ENCODE peak calls at places on chromosomes 5 and 9, in six cellular contexts. S is heart left ventricle, G is prostate gland, N is ovary, A is A549, O is esophagus squamous epithelium. Q is an unnamed sample.

GRCh38 chr9:18805386-18805785 is 227.6 kb downstream of the SAXO1 start:
- DNase-seq in O (no peak), S (no peak), A (no peak), G (no peak), N (no peak), Q (no peak)

GRCh38 chr5:40333459-40334241 is 346.1 kb upstream of the PTGER4 start:
- DNase-seq in O (no peak), A (peak; percentile 19), N (no peak), G (no peak), S (no peak), Q (no peak)

GRCh38 chr9:98096091-98096490 is 22.9 kb downstream of the TRIM14 start:
- DNase-seq in O (no peak), N (no peak), A (no peak), S (no peak), G (no peak), Q (no peak)

GRCh38 chr9:109574061-109574882 is 76.2 kb upstream of the PTPN3 start:
- DNase-seq in N (peak; percentile 23), G (peak; percentile 33), S (peak; percentile 29), A (peak; percentile 58), O (no peak), Q (no peak)

GRCh38 chr5:147398860-147399259 is 111.0 kb downstream of the DPYSL3 start:
- DNase-seq in A (no peak), G (no peak), N (no peak), O (no peak), S (no peak), Q (no peak)

GRCh38 chr9:36793277-36793676 is 220.6 kb downstream of the MELK start:
- DNase-seq in A (peak; percentile 33), O (no peak), S (no peak), G (no peak), N (no peak), Q (no peak)

GRCh38 chr5:31845351-31845750 is 206.4 kb downstream of the PDZD2 start:
- DNase-seq in G (no peak), N (no peak), A (no peak), S (no peak), O (no peak), Q (no peak)

GRCh38 chr9:114122152-114122615 is 23.1 kb upstream of the KIF12 start:
- DNase-seq in G (no peak), N (no peak), O (no peak), A (no peak), S (no peak), Q (no peak)

GRCh38 chr9:124008855-124009834 is 2.4 kb upstream of the LHX2 start:
- DNase-seq in S (no peak), O (no peak), N (no peak), G (no peak), A (no peak), Q (no peak)

GRCh38 chr5:174386846-174387245 is 337.5 kb upstream of the MSX2 start:
- DNase-seq in G (no peak), N (no peak), S (no peak), A (no peak), O (no peak), Q (no peak)

GRCh38 chr5:74954919-74955318 is 88.7 kb upstream of the FAM169A start:
- DNase-seq in O (no peak), G (no peak), A (no peak), S (no peak), N (no peak), Q (no peak)

GRCh38 chr5:141753971-141754713 is 72.1 kb upstream of the ARAP3 start:
- DNase-seq in O (no peak), S (no peak), G (no peak), N (no peak), A (peak; percentile 34), Q (no peak)

GRCh38 chr9:107363511-107364182 is 80.6 kb downstream of the RAD23B start:
- DNase-seq in A (no peak), O (no peak), S (no peak), G (no peak), N (no peak), Q (no peak)

GRCh38 chr9:5894237-5894959 is 3.7 kb downstream of the MLANA start:
- DNase-seq in N (no peak), G (no peak), A (no peak), O (no peak), S (no peak), Q (no peak)
- H3K27ac ChIP-seq in N (no peak overlapping the region), G (no peak overlapping the region), A (peak overlapping the region; percentile 21), O (no peak overlapping the region), S (no peak overlapping the region), Q (no peak overlapping the region)

GRCh38 chr9:133090752-133091325 is 29.1 kb downstream of the CEL start:
- DNase-seq in O (no peak), G (no peak), A (no peak), S (no peak), N (no peak), Q (no peak)
- TF ChIP-seq POLR2A in O (no peak), G (no peak), A (no peak), S (no peak), N (no peak), Q (no peak)

GRCh38 chr9:95065224-95065623 is 252.3 kb downstream of the FANCC start:
- DNase-seq in G (no peak), N (no peak), O (no peak), A (no peak), S (no peak), Q (no peak)
- TF ChIP-seq CTCF in G (no peak), N (no peak), O (no peak), A (no peak), S (no peak), Q (no peak)

GRCh38 chr9:71685394-71685793 is 82.9 kb downstream of the CEMIP2 start:
- DNase-seq in G (no peak), A (no peak), O (no peak), N (no peak), S (no peak), Q (no peak)

GRCh38 chr9:71684566-71684965 is 83.7 kb downstream of the CEMIP2 start:
- DNase-seq in O (no peak), G (no peak), N (no peak), A (no peak), S (no peak), Q (no peak)

GRCh38 chr9:71683598-71684235 is 84.6 kb downstream of the CEMIP2 start:
- DNase-seq in N (peak; percentile 36), G (peak; percentile 19), O (no peak), A (no peak), S (no peak), Q (no peak)

GRCh38 chr9:71690058-71690691 is 78.1 kb downstream of the CEMIP2 start:
- DNase-seq in G (no peak), N (no peak), S (no peak), A (no peak), O (no peak), Q (no peak)

GRCh38 chr9:71685988-71686387 is 82.3 kb downstream of the CEMIP2 start:
- DNase-seq in N (no peak), G (no peak), S (no peak), A (no peak), O (no peak), Q (no peak)
- H3K27ac ChIP-seq in N (no peak overlapping the region), G (no peak overlapping the region), S (no peak overlapping the region), A (peak overlapping the region; percentile 93), O (no peak overlapping the region), Q (no peak overlapping the region)